ENCODE peak calls at places on chromosomes 7 and 10, in nine cellular contexts. M, R, E, U, T, Y, C, A and N are unnamed samples.

GRCh38 chr7:1845536-1846311 is 175.6 kb downstream of the ELFN1 start:
- DNase-seq in E (peak), R (peak), C (no peak), U (no peak), M (peak), A (no peak), T (peak), Y (no peak), N (no peak)

GRCh38 chr7:158782638-158783490 is 46.4 kb downstream of the ESYT2 start:
- DNase-seq in M (peak), U (no peak), T (peak), E (no peak), R (no peak), C (no peak), A (no peak), Y (no peak), N (peak)

GRCh38 chr7:128031901-128032604 is 816 bp upstream of the LRRC4 start:
- DNase-seq in M (peak), R (peak), Y (peak), A (peak), C (no peak), E (no peak), U (peak), T (no peak), N (no peak)

GRCh38 chr7:124856299-124856888 is 73.2 kb downstream of the POT1 start:
- DNase-seq in C (no peak), M (no peak), R (no peak), A (no peak), Y (no peak), E (no peak), U (peak), T (no peak), N (peak)

GRCh38 chr10:18066947-18067346 is 73.3 kb upstream of the CACNB2 start:
- DNase-seq in Y (no peak), U (no peak), C (no peak), T (no peak), M (no peak), A (no peak), R (no peak), E (no peak), N (no peak)

GRCh38 chr7:84914598-84914997 is 272.3 kb downstream of the SEMA3D start:
- DNase-seq in R (no peak), T (no peak), E (no peak), A (no peak), C (no peak), M (no peak), Y (no peak), U (no peak), N (peak)

GRCh38 chr7:142482899-142483658 is 225.2 kb upstream of the PRSS58 start:
- DNase-seq in T (peak), Y (peak), R (peak), C (peak), M (peak), A (no peak), E (no peak), U (peak), N (peak)

GRCh38 chr7:36032362-36032818 is 120.7 kb upstream of the EEPD1 start:
- DNase-seq in E (no peak), C (no peak), T (no peak), Y (no peak), R (no peak), A (no peak), M (no peak), U (peak), N (no peak)

GRCh38 chr7:140415361-140415760 is 11.5 kb downstream of the RAB19 start:
- DNase-seq in T (no peak), U (no peak), R (no peak), C (no peak), E (no peak), M (no peak), Y (no peak), A (no peak), N (no peak)